ENCODE peak calls at places on chromosome 21, in ten cellular contexts. H, U, T, F, O, J, Z, E, V and L are unnamed samples. For H3K9me3, the result is how much of the 10 kb centered on the place peaks cover.

GRCh38 chr21:41670056-41670805 is 96.6 kb downstream of the RIPK4 start:
- DNase-seq in H (no peak), F (no peak), V (no peak), Z (no peak), J (no peak), T (no peak), O (no peak), U (no peak), E (no peak), L (no peak)

GRCh38 chr21:46206163-46207005 is 22.1 kb upstream of the SPATC1L start:
- DNase-seq in F (no peak), J (peak), H (no peak), T (no peak), O (no peak), U (peak), E (no peak), V (no peak), Z (no peak), L (no peak)

GRCh38 chr21:42127164-42128125 is 56.3 kb downstream of the UMODL1 start:
- DNase-seq in J (no peak), T (no peak), O (no peak), H (no peak), V (no peak), E (no peak), Z (no peak), U (no peak), F (no peak), L (no peak)

GRCh38 chr21:36918291-36918690 is 48.2 kb downstream of the HLCS start:
- DNase-seq in U (no peak), J (no peak), H (no peak), V (no peak), O (no peak), Z (no peak), F (no peak), E (no peak), T (no peak), L (no peak)

GRCh38 chr21:39099859-39100258 is 83.4 kb downstream of the PSMG1 start:
- DNase-seq in F (no peak), T (no peak), Z (no peak), J (no peak), E (no peak), H (no peak), V (no peak), O (no peak), U (no peak), L (no peak)

GRCh38 chr21:41769933-41770332 is 3.1 kb upstream of the RIPK4 start:
- DNase-seq in E (no peak), U (no peak), H (no peak), F (no peak), O (no peak), Z (no peak), V (no peak), J (no peak), T (no peak), L (no peak)

GRCh38 chr21:35062016-35062415 is 12.9 kb upstream of the RUNX1 start:
- DNase-seq in O (no peak), T (no peak), Z (no peak), H (no peak), E (no peak), J (no peak), U (no peak), F (no peak), V (no peak), L (no peak)

GRCh38 chr21:38256599-38257302 is at the start of gene KCNJ15:
- DNase-seq in T (no peak), J (no peak), U (no peak), E (no peak), O (no peak), Z (no peak), H (no peak), V (peak), F (no peak), L (no peak)

GRCh38 chr21:41168391-41169257 is 664 bp downstream of the BACE2 start:
- DNase-seq in Z (peak), E (no peak), O (peak), V (peak), T (peak), F (no peak), H (no peak), J (peak), U (peak), L (peak)

GRCh38 chr21:46191257-46191685 is 7.0 kb upstream of the SPATC1L start:
- DNase-seq in F (no peak), H (no peak), E (no peak), V (peak), J (no peak), O (no peak), U (peak), T (peak), Z (peak), L (no peak)

GRCh38 chr21:37119421-37120218 is 46.6 kb downstream of the TTC3 start:
- DNase-seq in T (no peak), O (no peak), H (no peak), J (no peak), F (no peak), Z (peak), E (peak), V (no peak), U (no peak), L (no peak)

GRCh38 chr21:39705849-39706248 is 39.1 kb upstream of the IGSF5 start:
- DNase-seq in F (no peak), H (no peak), O (no peak), E (no peak), J (no peak), T (no peak), U (no peak), Z (no peak), V (no peak), L (no peak)

GRCh38 chr21:34336756-34337391 is 26.9 kb upstream of the KCNE2 start:
- DNase-seq in Z (peak), T (no peak), E (no peak), H (no peak), U (peak), O (no peak), F (no peak), V (peak), J (no peak), L (no peak)

GRCh38 chr21:41098481-41098880 is 69.5 kb upstream of the BACE2 start:
- DNase-seq in V (peak), E (no peak), O (no peak), F (no peak), J (no peak), Z (no peak), T (no peak), H (no peak), U (no peak), L (no peak)

GRCh38 chr21:39041815-39042214 is 141.4 kb downstream of the PSMG1 start:
- DNase-seq in T (no peak), V (no peak), O (no peak), U (no peak), J (no peak), E (no peak), F (no peak), H (no peak), Z (no peak), L (no peak)

GRCh38 chr21:15679630-15680029 is 50.2 kb upstream of the USP25 start:
- DNase-seq in O (no peak), J (no peak), F (no peak), T (no peak), Z (no peak), V (no peak), U (no peak), H (no peak), E (no peak), L (no peak)

GRCh38 chr21:36627242-36627641 is 71.7 kb upstream of the SIM2 start:
- DNase-seq in Z (peak), H (no peak), V (peak), E (no peak), U (no peak), O (no peak), J (no peak), F (no peak), T (no peak), L (no peak)

GRCh38 chr21:41632748-41633475 is 125.0 kb upstream of the TMPRSS2 start:
- DNase-seq in F (no peak), U (no peak), V (no peak), H (no peak), J (no peak), T (no peak), Z (no peak), O (no peak), E (no peak), L (no peak)

GRCh38 chr21:32726742-32727477 is 903 bp downstream of the SYNJ1 start:
- DNase-seq in U (peak), H (no peak), F (peak), J (no peak), E (no peak), V (peak), Z (peak), O (peak), T (no peak), L (no peak)

GRCh38 chr21:41926807-41927171 is 27.0 kb downstream of the C2CD2 start:
- DNase-seq in T (no peak), V (no peak), E (no peak), H (no peak), J (no peak), U (no peak), Z (no peak), O (no peak), F (no peak), L (no peak)

GRCh38 chr21:39208624-39209333 is 25.5 kb upstream of the PSMG1 start:
- DNase-seq in Z (no peak), J (no peak), E (no peak), F (no peak), V (peak), U (no peak), T (no peak), H (no peak), O (no peak), L (no peak)

GRCh38 chr21:32167513-32167912 is 111.3 kb downstream of the MIS18A start:
- DNase-seq in J (no peak), H (no peak), F (no peak), E (no peak), T (no peak), U (no peak), O (no peak), V (no peak), Z (no peak), L (no peak)

GRCh38 chr21:37008705-37009104 is 2.2 kb downstream of the RIPPLY3 start:
- DNase-seq in H (no peak), T (no peak), Z (no peak), E (no peak), O (no peak), U (no peak), F (no peak), V (no peak), J (no peak), L (no peak)

GRCh38 chr21:33360281-33360680 is 35.5 kb downstream of the IFNAR1 start:
- DNase-seq in F (no peak), O (no peak), J (no peak), E (no peak), Z (peak), H (no peak), U (no peak), T (no peak), V (no peak), L (no peak)

GRCh38 chr21:40053007-40053406 is 185.8 kb downstream of the PCP4 start:
- DNase-seq in V (no peak), E (no peak), Z (peak), J (no peak), T (peak), U (peak), O (no peak), H (no peak), F (no peak), L (peak)

GRCh38 chr21:34511154-34511553 is 856 bp downstream of the KCNE1 start:
- DNase-seq in O (no peak), E (no peak), U (no peak), H (no peak), V (no peak), T (no peak), J (no peak), F (no peak), Z (no peak), L (no peak)

GRCh38 chr21:33687634-33688033 is 45.3 kb downstream of the ITSN1 start:
- DNase-seq in E (no peak), F (no peak), V (no peak), T (no peak), H (no peak), Z (no peak), U (no peak), O (no peak), J (no peak), L (no peak)

GRCh38 chr21:30463713-30464112 is 16.5 kb downstream of the KRTAP19-1 start:
- DNase-seq in V (peak), Z (no peak), E (no peak), O (peak), T (no peak), F (no peak), H (no peak), U (no peak), J (no peak), L (no peak)

GRCh38 chr21:32351428-32351827 is 41.4 kb downstream of the URB1 start:
- DNase-seq in O (no peak), H (no peak), T (no peak), V (peak), F (no peak), J (no peak), E (no peak), Z (no peak), U (no peak), L (peak)

GRCh38 chr21:19759836-19760235 is 1238.4 kb upstream of the NCAM2 start:
- DNase-seq in U (no peak), E (no peak), Z (no peak), O (no peak), F (no peak), T (no peak), V (no peak), J (no peak), H (no peak), L (no peak)

GRCh38 chr21:17003763-17004373 is 509.0 kb upstream of the CXADR start:
- DNase-seq in O (no peak), T (no peak), H (no peak), E (no peak), U (no peak), V (no peak), Z (peak), F (no peak), J (no peak), L (no peak)

GRCh38 chr21:42924433-42924751 is 1.0 kb downstream of the ERVH48-1 start:
- DNase-seq in F (no peak), Z (no peak), H (no peak), U (no peak), O (no peak), T (no peak), V (peak), J (no peak), E (no peak), L (no peak)

GRCh38 chr21:31078796-31079195 is 40.5 kb upstream of the KRTAP19-8 start:
- DNase-seq in O (no peak), U (no peak), Z (peak), J (no peak), V (no peak), H (no peak), F (no peak), T (no peak), E (no peak), L (no peak)

GRCh38 chr21:35995522-35996088 is 64.7 kb downstream of the SETD4 start:
- DNase-seq in V (no peak), H (no peak), J (no peak), Z (peak), T (no peak), F (no peak), E (no peak), O (no peak), U (no peak), L (no peak)

GRCh38 chr21:42737969-42738590 is 84.7 kb downstream of the PDE9A start:
- DNase-seq in T (peak), V (no peak), Z (no peak), O (no peak), U (peak), J (peak), H (no peak), F (no peak), E (no peak), L (no peak)

GRCh38 chr21:46063734-46064680 is 33.9 kb upstream of the COL6A2 start:
- DNase-seq in V (no peak), E (no peak), U (no peak), F (peak), T (no peak), Z (no peak), H (no peak), O (no peak), J (no peak), L (no peak)

GRCh38 chr21:29017639-29018237 is 1.4 kb downstream of the RWDD2B start:
- DNase-seq in F (no peak), U (no peak), H (no peak), T (no peak), J (no peak), E (no peak), O (no peak), V (no peak), Z (no peak), L (no peak)
- H3K9me3 ChIP-seq in F (under half), U (under half), H (under half), T (under half), J (under half), E (under half), O (under half), V (under half), Z (under half), L (under half)

GRCh38 chr21:14070049-14070893 is 140.5 kb downstream of the LIPI start:
- DNase-seq in T (no peak), J (no peak), O (no peak), V (no peak), U (no peak), H (no peak), Z (no peak), E (no peak), F (no peak), L (no peak)
- H3K9me3 ChIP-seq in T (under half), J (under half), O (under half), V (under half), U (under half), H (under half), Z (under half), E (under half), F (under half), L (under half)

DNA sequence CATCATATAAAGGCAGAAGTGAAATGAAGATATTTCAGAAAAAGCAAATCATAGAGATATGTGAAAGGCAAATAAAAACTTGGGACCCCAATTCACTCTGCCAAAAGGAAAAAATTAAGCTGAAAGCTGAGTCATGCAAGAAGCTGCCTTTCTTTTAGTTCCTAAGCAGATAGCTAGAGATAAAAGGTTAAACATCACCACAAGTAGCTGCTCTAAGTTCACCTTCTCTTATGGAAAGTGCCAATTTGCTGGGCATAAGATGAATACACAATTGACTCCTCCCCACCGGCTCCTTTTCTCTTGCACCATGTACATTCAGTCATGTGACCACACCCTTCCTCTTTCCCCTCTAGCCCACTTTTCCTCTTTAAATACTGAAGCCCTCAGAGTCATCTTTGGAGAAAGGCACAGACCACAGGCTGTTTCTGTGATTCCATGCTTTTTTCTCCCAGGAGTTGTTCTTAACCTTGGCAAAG is 5.4 kb upstream of the SUMO3 start:
- DNase-seq in U (no peak), J (no peak), T (no peak), E (no peak), O (no peak), Z (no peak), H (no peak), V (no peak), F (no peak), L (no peak)
- H3K9me3 ChIP-seq in U (under half), J (under half), T (under half), E (under half), O (half or more), Z (under half), H (under half), V (under half), F (under half), L (under half)

GRCh38 chr21:7951854-7952519 is 2569.4 kb upstream of the TPTE start:
- DNase-seq in V (no peak), O (no peak), E (no peak), F (no peak), H (no peak), T (no peak), U (no peak), J (no peak), Z (no peak), L (no peak)

GRCh38 chr21:7953058-7953457 is 2568.3 kb upstream of the TPTE start:
- DNase-seq in J (no peak), O (no peak), E (no peak), U (no peak), F (no peak), V (no peak), Z (no peak), T (no peak), H (no peak), L (no peak)

GRCh38 chr21:7957713-7958064 is 2563.7 kb upstream of the TPTE start:
- DNase-seq in V (no peak), F (no peak), H (no peak), J (no peak), T (no peak), O (no peak), U (no peak), Z (no peak), E (no peak), L (no peak)

GRCh38 chr21:7947422-7947821 is 2574.0 kb upstream of the TPTE start:
- DNase-seq in Z (no peak), O (no peak), T (no peak), J (no peak), F (no peak), E (no peak), H (no peak), V (no peak), U (no peak), L (no peak)

GRCh38 chr21:7952648-7953047 is 2568.7 kb upstream of the TPTE start:
- DNase-seq in Z (no peak), V (no peak), T (no peak), F (no peak), U (no peak), H (no peak), J (no peak), O (no peak), E (no peak), L (no peak)
- H3K9me3 ChIP-seq in Z (under half), V (under half), T (half or more), F (under half), U (under half), H (half or more), J (half or more), O (under half), E (under half), L (under half)

GRCh38 chr21:18545908-18546307 is 142.3 kb upstream of the TMPRSS15 start:
- DNase-seq in V (no peak), E (no peak), J (no peak), Z (peak), H (no peak), O (no peak), U (no peak), T (no peak), F (no peak), L (no peak)

GRCh38 chr21:18550361-18550760 is 146.8 kb upstream of the TMPRSS15 start:
- DNase-seq in E (no peak), U (no peak), J (no peak), O (no peak), Z (no peak), H (no peak), V (no peak), T (no peak), F (no peak), L (no peak)

GRCh38 chr21:18548249-18548648 is 144.7 kb upstream of the TMPRSS15 start:
- DNase-seq in Z (no peak), H (no peak), J (no peak), T (no peak), F (no peak), O (no peak), V (no peak), U (no peak), E (no peak), L (no peak)

GRCh38 chr21:18547347-18547746 is 143.8 kb upstream of the TMPRSS15 start:
- DNase-seq in O (no peak), V (no peak), Z (no peak), T (no peak), F (no peak), U (no peak), E (no peak), H (no peak), J (no peak), L (no peak)

DNA sequence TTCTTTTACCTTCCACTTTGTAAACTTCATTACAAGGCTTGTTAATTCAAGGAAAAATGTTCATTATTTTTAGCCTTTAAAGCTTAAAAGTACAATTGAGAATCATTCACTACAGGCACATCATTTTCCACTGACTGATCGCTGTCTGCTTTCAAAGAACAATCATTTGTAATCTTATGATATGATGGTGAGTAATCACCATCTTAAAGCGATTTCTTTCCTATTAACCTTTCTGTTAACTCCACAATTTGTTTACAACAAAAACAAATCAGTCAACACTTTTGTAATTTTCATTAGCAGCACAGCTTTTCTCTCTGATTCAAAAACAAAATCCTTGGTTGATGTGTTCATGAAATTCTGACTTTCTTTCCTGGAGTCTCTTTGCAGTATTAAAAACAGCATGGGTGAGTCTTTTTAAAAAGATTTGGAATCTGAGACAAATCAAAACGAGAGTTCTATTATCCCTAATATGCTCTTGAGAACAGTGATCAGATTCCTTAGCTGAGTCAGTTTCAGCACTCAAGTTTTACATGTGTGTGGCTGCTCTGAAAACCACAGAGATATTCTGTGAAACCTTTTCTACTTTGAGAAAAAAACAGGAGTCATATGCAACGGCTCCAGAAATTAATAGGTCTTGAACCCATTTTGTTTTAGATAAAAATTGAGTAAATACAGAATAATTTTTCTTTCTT is 145.8 kb upstream of the TMPRSS15 start:
- DNase-seq in U (no peak), Z (peak), E (no peak), H (no peak), O (no peak), F (no peak), T (no peak), V (no peak), J (no peak), L (no peak)
- H3K9me3 ChIP-seq in U (under half), Z (under half), E (under half), H (under half), O (under half), F (under half), T (under half), V (under half), J (under half), L (under half)

GRCh38 chr21:22209304-22209700 is 1211.1 kb downstream of the NCAM2 start:
- DNase-seq in U (no peak), V (no peak), F (no peak), O (no peak), Z (no peak), H (no peak), J (no peak), E (no peak), T (no peak), L (no peak)
- H3K9me3 ChIP-seq in U (under half), V (under half), F (under half), O (under half), Z (under half), H (under half), J (under half), E (under half), T (under half), L (under half)

GRCh38 chr21:9760398-9761074 is 760.8 kb upstream of the TPTE start:
- DNase-seq in F (no peak), T (no peak), U (no peak), Z (no peak), E (no peak), V (no peak), O (no peak), J (no peak), H (no peak), L (no peak)
- H3K9me3 ChIP-seq in F (under half), T (under half), U (under half), Z (under half), E (under half), V (under half), O (under half), J (half or more), H (under half), L (under half)

GRCh38 chr21:26297856-26298255 is 127.3 kb upstream of the APP start:
- DNase-seq in V (no peak), U (no peak), Z (no peak), J (no peak), T (no peak), H (no peak), O (no peak), F (no peak), E (no peak), L (no peak)
- H3K9me3 ChIP-seq in V (under half), U (under half), Z (under half), J (under half), T (under half), H (under half), O (under half), F (under half), E (under half), L (under half)